ENCODE peak calls at places on chromosomes 4 and X, in seven cellular contexts. B, R, E, C, I, H and Q are unnamed samples.

GRCh38 chrX:133670394-133670793 is 255.1 kb upstream of the GPC4 start:
- DNase-seq in B (no peak), R (peak), E (no peak), C (no peak), I (peak), H (no peak), Q (peak)

GRCh38 chr4:165294907-165295306 is 32.6 kb upstream of the MSMO1 start:
- DNase-seq in B (peak), R (no peak), E (no peak), C (no peak), I (no peak), H (no peak), Q (no peak)

GRCh38 chr4:73520821-73521220 is 39.3 kb downstream of the AFM start:
- DNase-seq in B (no peak), R (no peak), E (peak), C (no peak), I (no peak), H (no peak), Q (no peak)

GRCh38 chr4:122512430-122512829 is 55.9 kb upstream of the IL2 start:
- DNase-seq in B (no peak), R (no peak), E (no peak), C (no peak), I (no peak), H (no peak), Q (no peak)

GRCh38 chrX:153343674-153344073 is 9.7 kb downstream of the ZNF275 start:
- DNase-seq in B (no peak), R (no peak), E (no peak), C (no peak), I (no peak), H (no peak), Q (no peak)

GRCh38 chr4:94457692-94458106 is 6.0 kb downstream of the PDLIM5 start:
- DNase-seq in B (no peak), R (no peak), E (no peak), C (no peak), I (no peak), H (no peak), Q (no peak)

GRCh38 chrX:1754077-1754476 is 139.2 kb downstream of the ASMT start:
- DNase-seq in B (no peak), R (no peak), E (peak), C (no peak), I (no peak), H (no peak), Q (no peak)

GRCh38 chrX:17610788-17611187 is 126.5 kb upstream of the SCML1 start:
- DNase-seq in B (no peak), R (no peak), E (no peak), C (no peak), I (no peak), H (no peak), Q (no peak)

GRCh38 chrX:17706676-17707075 is 30.6 kb upstream of the SCML1 start:
- DNase-seq in B (no peak), R (no peak), E (peak), C (no peak), I (peak), H (no peak), Q (peak)

GRCh38 chrX:46573896-46574336 is 351 bp downstream of the CHST7 start:
- DNase-seq in B (peak), R (peak), E (no peak), C (peak), I (peak), H (peak), Q (peak)

GRCh38 chrX:1462596-1463251 is 10.0 kb upstream of the ASMTL start:
- DNase-seq in B (peak), R (no peak), E (peak), C (peak), I (peak), H (no peak), Q (no peak)

GRCh38 chr4:138243369-138243768 is 1.2 kb upstream of the SLC7A11 start:
- DNase-seq in B (no peak), R (no peak), E (no peak), C (no peak), I (no peak), H (no peak), Q (no peak)

GRCh38 chr4:78645853-78646757 is 94.5 kb downstream of the ANXA3 start:
- DNase-seq in B (no peak), R (peak), E (peak), C (no peak), I (peak), H (peak), Q (no peak)

GRCh38 chr4:153233761-153234371 is 29.6 kb downstream of the TRIM2 start:
- DNase-seq in B (no peak), R (no peak), E (peak), C (no peak), I (peak), H (no peak), Q (no peak)

GRCh38 chr4:6362896-6363295 is 93.2 kb downstream of the WFS1 start:
- DNase-seq in B (peak), R (no peak), E (no peak), C (peak), I (no peak), H (peak), Q (peak)

GRCh38 chr4:102612824-102613366 is 111.7 kb downstream of the NFKB1 start:
- DNase-seq in B (peak), R (peak), E (no peak), C (no peak), I (peak), H (no peak), Q (no peak)

GRCh38 chrX:130715299-130715698 is 187.7 kb downstream of the ENOX2 start:
- DNase-seq in B (no peak), R (no peak), E (no peak), C (no peak), I (no peak), H (no peak), Q (no peak)

GRCh38 chr4:151862766-151863165 is 102.0 kb upstream of the GATB start:
- DNase-seq in B (no peak), R (no peak), E (peak), C (no peak), I (peak), H (no peak), Q (no peak)

GRCh38 chr4:140255467-140255866 is 101.5 kb upstream of the MAML3 start:
- DNase-seq in B (no peak), R (no peak), E (no peak), C (no peak), I (no peak), H (no peak), Q (no peak)

GRCh38 chr4:86092684-86093083 is 267.2 kb downstream of the MAPK10 start:
- DNase-seq in B (no peak), R (no peak), E (no peak), C (no peak), I (peak), H (no peak), Q (no peak)

GRCh38 chr4:12949719-12950118 is 534.4 kb downstream of the RAB28 start:
- DNase-seq in B (no peak), R (no peak), E (peak), C (no peak), I (no peak), H (no peak), Q (no peak)

GRCh38 chrX:13101439-13102139 is 57.2 kb upstream of the FAM9C start:
- DNase-seq in B (peak), R (peak), E (no peak), C (peak), I (peak), H (peak), Q (peak)

GRCh38 chrX:82087699-82088098 is 885.8 kb downstream of the SH3BGRL start:
- DNase-seq in B (no peak), R (no peak), E (no peak), C (no peak), I (no peak), H (no peak), Q (no peak)

GRCh38 chrX:38717871-38718270 is 83.4 kb upstream of the MID1IP1 start:
- DNase-seq in B (no peak), R (peak), E (no peak), C (no peak), I (peak), H (no peak), Q (peak)